ENCODE peak calls at places on chromosomes 16 and 17, in seven cellular contexts. V is breast epithelium; F is iPS DF 6.9; T is CD8-positive, alpha-beta memory T cell; U is transverse colon; X is psoas muscle; E is HepG2. O is an unnamed sample.

GRCh38 chr16:56470232-56470631 is 18.9 kb downstream of the OGFOD1 start:
- DNase-seq in V (no peak), F (no peak), T (no peak), U (no peak), X (no peak), E (no peak), O (no peak)

GRCh38 chr17:64676763-64677162 is 14.7 kb upstream of the SMURF2 start:
- DNase-seq in V (no peak), F (no peak), T (no peak), U (no peak), X (no peak), E (no peak), O (no peak)

GRCh38 chr17:7351665-7352558 is at the start of gene KCTD11:
- DNase-seq in V (peak; percentile 93), F (no peak), T (peak; percentile 79), U (peak; percentile 95), X (peak; percentile 94), E (peak; percentile 73), O (peak; percentile 88)

GRCh38 chr16:86457621-86458456 is 52.5 kb upstream of the FOXF1 start:
- DNase-seq in V (no peak), F (no peak), T (no peak), U (peak; percentile 36), X (peak; percentile 36), E (no peak), O (no peak)

GRCh38 chr16:11632455-11632921 is 35.8 kb upstream of the SNN start:
- DNase-seq in V (no peak), F (no peak), T (no peak), U (peak; percentile 35), X (no peak), E (peak; percentile 63), O (peak; percentile 75)

GRCh38 chr16:81531415-81531814 is 86.8 kb downstream of the CMIP start:
- DNase-seq in V (no peak), F (no peak), T (no peak), U (peak; percentile 51), X (no peak), E (no peak), O (peak; percentile 87)

GRCh38 chr16:21194771-21195301 is 16.5 kb downstream of the ZP2 start:
- DNase-seq in V (no peak), F (no peak), T (no peak), U (no peak), X (no peak), E (no peak), O (no peak)

GRCh38 chr16:23510154-23510914 is at the start of gene GGA2:
- DNase-seq in V (peak; percentile 87), F (peak; percentile 37), T (peak; percentile 70), U (peak; percentile 88), X (peak; percentile 84), E (peak; percentile 79), O (peak; percentile 78)

GRCh38 chr17:32912218-32912897 is 15.6 kb upstream of the TMEM98 start:
- DNase-seq in V (peak; percentile 71), F (no peak), T (no peak), U (peak; percentile 87), X (peak; percentile 48), E (peak; percentile 84), O (peak; percentile 64)

GRCh38 chr17:31544186-31544585 is 152.7 kb downstream of the RAB11FIP4 start:
- DNase-seq in V (no peak), F (no peak), T (no peak), U (no peak), X (no peak), E (no peak), O (no peak)

GRCh38 chr17:81922566-81923301 is 4.8 kb upstream of the SIRT7 start:
- DNase-seq in V (no peak), F (no peak), T (no peak), U (no peak), X (no peak), E (no peak), O (no peak)

GRCh38 chr16:83906690-83907089 is 7.8 kb downstream of the MLYCD start:
- DNase-seq in V (no peak), F (no peak), T (no peak), U (no peak), X (no peak), E (no peak), O (no peak)

GRCh38 chr16:83901101-83901500 is 2.2 kb downstream of the MLYCD start:
- DNase-seq in V (no peak), F (no peak), T (no peak), U (no peak), X (no peak), E (no peak), O (no peak)

GRCh38 chr16:83900611-83901010 is 1.7 kb downstream of the MLYCD start:
- DNase-seq in V (no peak), F (no peak), T (no peak), U (no peak), X (no peak), E (no peak), O (no peak)

GRCh38 chr16:83907111-83907510 is 8.2 kb downstream of the MLYCD start:
- DNase-seq in V (no peak), F (no peak), T (no peak), U (no peak), X (no peak), E (no peak), O (no peak)

DNA sequence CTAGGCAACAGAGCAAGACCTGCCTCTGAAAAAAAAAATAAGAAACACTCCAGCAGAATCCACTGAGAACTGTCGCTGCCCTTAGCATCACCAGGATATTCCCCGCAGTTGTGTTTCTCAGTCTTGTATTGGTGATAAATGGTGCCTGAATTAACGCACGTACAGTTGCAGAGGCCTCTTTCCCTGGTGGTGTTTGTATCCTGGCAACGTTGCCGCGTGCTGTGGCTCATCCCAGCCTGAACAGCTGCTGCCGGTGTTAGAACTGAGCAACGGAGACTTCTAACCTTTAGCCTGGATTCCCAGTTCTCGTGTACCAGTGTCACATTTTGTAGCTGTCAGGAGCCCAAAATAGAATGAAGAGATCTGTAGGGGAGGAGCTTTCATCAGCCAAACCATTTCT is 4.8 kb downstream of the MLYCD start:
- DNase-seq in V (no peak), F (no peak), T (no peak), U (peak; percentile 25), X (peak; percentile 80), E (no peak), O (no peak)
- H3K4me1 ChIP-seq in V (no peaks in the 10 kb centered on the region), F (peaks cover 1% of the 10 kb centered on the region), T (peaks cover 17% of the 10 kb centered on the region), U (peaks cover 9% of the 10 kb centered on the region), X (peaks cover 71% of the 10 kb centered on the region), E (peaks cover 27% of the 10 kb centered on the region), O (peaks cover 4% of the 10 kb centered on the region)

DNA sequence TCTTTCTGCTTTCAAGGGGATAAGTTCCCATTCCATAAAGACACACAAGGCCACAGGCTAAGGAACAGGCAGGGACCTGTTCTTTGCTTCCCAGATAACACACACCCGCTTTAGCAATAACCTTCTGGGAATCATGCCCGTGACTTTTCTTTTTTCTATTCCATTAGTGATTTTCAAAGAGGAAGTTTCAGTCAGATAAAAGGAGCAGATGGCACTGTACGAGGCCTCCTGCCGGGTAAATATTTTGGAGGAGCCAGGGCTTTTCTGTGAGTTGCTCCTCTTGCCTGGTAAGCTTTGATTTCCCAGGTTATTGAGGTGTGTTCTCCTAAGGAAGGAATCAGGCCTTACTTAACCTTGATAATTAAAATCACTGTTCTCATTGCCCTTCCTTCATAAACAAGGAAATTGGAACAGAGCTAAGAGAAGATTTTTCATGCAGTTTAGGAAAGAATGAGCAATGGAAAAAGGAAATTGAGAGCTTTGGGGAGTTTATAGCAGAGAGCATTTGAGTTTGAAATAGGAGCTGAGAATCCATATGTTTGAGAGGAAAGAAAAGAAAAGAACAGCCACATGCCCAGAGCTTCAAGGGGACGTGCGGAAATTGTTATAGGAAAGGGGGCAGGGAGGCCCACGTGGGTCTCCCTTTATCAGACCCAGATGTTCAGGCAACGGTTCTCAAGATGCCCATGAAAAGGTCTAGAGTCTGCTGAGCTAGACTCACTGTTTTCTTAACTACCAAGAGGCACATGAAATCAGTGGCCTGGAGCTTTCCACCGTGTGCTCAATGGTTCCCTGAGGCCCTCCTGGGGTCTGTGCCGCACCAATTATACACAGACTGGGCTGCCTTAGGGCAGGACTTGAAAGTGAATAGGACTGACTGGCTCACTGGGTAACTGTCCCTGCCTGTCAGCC is 31.0 kb downstream of the CHD9 start:
- DNase-seq in V (no peak), F (no peak), T (no peak), U (no peak), X (no peak), E (no peak), O (no peak)
- H3K4me1 ChIP-seq in V (peaks cover 43% of the 10 kb centered on the region), F (peaks cover 9% of the 10 kb centered on the region), T (peaks cover 14% of the 10 kb centered on the region), U (peaks cover 26% of the 10 kb centered on the region), X (peaks cover 55% of the 10 kb centered on the region), E (peaks cover 22% of the 10 kb centered on the region), O (no peaks in the 10 kb centered on the region)

DNA sequence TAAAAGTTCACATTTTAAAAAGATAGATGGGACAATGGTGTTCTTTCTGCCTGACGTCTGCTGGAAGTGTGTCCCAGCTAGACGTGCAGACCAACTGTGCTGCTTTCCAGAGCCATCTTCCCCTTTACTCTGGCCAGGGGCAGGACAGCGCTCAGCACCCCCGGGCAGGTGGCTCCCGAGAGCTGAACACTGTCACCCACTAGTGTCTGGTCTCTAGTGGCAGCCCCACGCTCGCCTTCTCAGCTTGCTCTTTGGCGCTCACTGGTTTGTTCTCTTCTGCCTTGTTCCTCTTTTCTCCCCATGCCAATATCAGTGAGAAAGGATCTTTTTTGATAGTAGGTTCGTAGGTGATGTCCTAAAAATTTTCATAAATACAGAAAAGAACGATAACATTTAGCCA is 25.7 kb downstream of the ZC3H18 start:
- DNase-seq in V (no peak), F (no peak), T (no peak), U (no peak), X (no peak), E (no peak), O (no peak)
- H3K4me1 ChIP-seq in V (no peaks in the 10 kb centered on the region), F (no peaks in the 10 kb centered on the region), T (no peaks in the 10 kb centered on the region), U (no peaks in the 10 kb centered on the region), X (no peaks in the 10 kb centered on the region), E (peaks cover 32% of the 10 kb centered on the region), O (peaks cover 6% of the 10 kb centered on the region)

GRCh38 chr17:50035421-50035879 is 20.5 kb upstream of the ITGA3 start:
- DNase-seq in V (no peak), F (no peak), T (no peak), U (no peak), X (no peak), E (peak; percentile 45), O (no peak)

GRCh38 chr17:50036455-50037320 is 19.2 kb upstream of the ITGA3 start:
- DNase-seq in V (no peak), F (no peak), T (no peak), U (no peak), X (no peak), E (no peak), O (no peak)

GRCh38 chr17:50037321-50038107 is 18.4 kb upstream of the ITGA3 start:
- DNase-seq in V (no peak), F (no peak), T (no peak), U (peak; percentile 53), X (peak; percentile 38), E (no peak), O (no peak)

GRCh38 chr17:50034504-50035364 is 21.2 kb upstream of the ITGA3 start:
- DNase-seq in V (no peak), F (no peak), T (no peak), U (no peak), X (no peak), E (no peak), O (peak; percentile 24)

DNA sequence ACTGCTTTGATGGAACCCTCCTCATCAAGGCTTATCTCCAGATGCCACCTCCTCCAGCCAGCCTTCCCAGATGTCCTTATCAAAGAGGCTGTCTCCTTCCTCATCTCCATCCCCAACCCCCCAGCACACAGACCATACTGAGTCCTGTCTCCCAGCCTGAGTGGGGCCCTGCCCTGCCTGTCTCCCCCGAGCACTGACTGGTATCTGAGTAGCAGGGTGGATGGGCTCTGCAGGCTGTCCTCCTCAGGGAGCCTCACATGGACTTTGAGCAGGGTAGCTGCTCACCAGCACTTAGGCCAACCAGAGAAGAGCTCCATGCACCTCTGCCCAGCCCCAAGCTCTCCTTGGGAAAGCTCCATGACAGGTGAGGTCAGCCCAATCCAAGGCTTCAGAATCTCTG is 20.0 kb upstream of the ITGA3 start:
- DNase-seq in V (no peak), F (no peak), T (no peak), U (no peak), X (no peak), E (no peak), O (no peak)
- H3K4me1 ChIP-seq in V (no peaks in the 10 kb centered on the region), F (no peaks in the 10 kb centered on the region), T (no peaks in the 10 kb centered on the region), U (peaks cover 15% of the 10 kb centered on the region), X (no peaks in the 10 kb centered on the region), E (peaks cover 34% of the 10 kb centered on the region), O (peaks cover 6% of the 10 kb centered on the region)

O was measured in Caco-2.